ENCODE peak calls at places on chromosomes 2 and 18, in five cellular contexts. J, P, A, T and E are unnamed samples.

GRCh38 chr18:11081009-11081532 is 68.3 kb downstream of the PIEZO2 start:
- DNase-seq in T (no peak), J (no peak), A (no peak), P (no peak), E (no peak)

GRCh38 chr2:113711857-113712256 is 44.6 kb downstream of the SLC35F5 start:
- DNase-seq in A (no peak), T (no peak), P (no peak), J (no peak), E (no peak)

GRCh38 chr2:105321875-105322646 is 7.5 kb downstream of the TGFBRAP1 start:
- DNase-seq in P (no peak), A (peak), J (no peak), T (peak), E (no peak)

GRCh38 chr2:106076941-106077340 is 117.2 kb downstream of the UXS1 start:
- DNase-seq in P (no peak), J (no peak), T (no peak), A (no peak), E (no peak)

GRCh38 chr2:108621087-108621559 is 86.9 kb downstream of the LIMS1 start:
- DNase-seq in A (no peak), J (peak), T (peak), P (peak), E (no peak)

GRCh38 chr2:29063646-29064372 is 10.5 kb downstream of the PCARE start:
- DNase-seq in J (no peak), A (peak), P (no peak), T (peak), E (peak)

GRCh38 chr2:21422050-21422449 is 298.3 kb downstream of the TDRD15 start:
- DNase-seq in A (no peak), T (peak), P (no peak), J (peak), E (no peak)

GRCh38 chr18:76380791-76381405 is 114.1 kb downstream of the ZNF516 start:
- DNase-seq in J (peak), A (peak), P (no peak), T (peak), E (no peak)

GRCh38 chr2:226665306-226665831 is 134.3 kb downstream of the IRS1 start:
- DNase-seq in J (no peak), A (no peak), T (no peak), P (no peak), E (no peak)

GRCh38 chr2:120589782-120590608 is 145.7 kb upstream of the GLI2 start:
- DNase-seq in A (peak), T (peak), J (no peak), P (no peak), E (peak)

GRCh38 chr18:5556317-5556974 is 12.6 kb upstream of the EPB41L3 start:
- DNase-seq in P (no peak), J (no peak), T (no peak), A (no peak), E (peak)

GRCh38 chr2:219453691-219454131 is 19.1 kb downstream of the SPEG start:
- DNase-seq in P (no peak), A (peak), J (peak), T (peak), E (peak)

GRCh38 chr18:49880656-49881055 is 67.3 kb upstream of the ACAA2 start:
- DNase-seq in P (no peak), T (no peak), A (no peak), J (no peak), E (no peak)

GRCh38 chr2:219769044-219770030 is 141.9 kb downstream of the SLC4A3 start:
- DNase-seq in J (no peak), T (peak), P (no peak), A (peak), E (no peak)

GRCh38 chr2:101160454-101160853 is 9.3 kb upstream of the TBC1D8 start:
- DNase-seq in J (no peak), A (peak), T (peak), P (no peak), E (no peak)

GRCh38 chr2:137775529-137775928 is 188.7 kb upstream of the HNMT start:
- DNase-seq in J (no peak), A (no peak), P (no peak), T (no peak), E (no peak)

GRCh38 chr2:162113771-162114168 is 38.3 kb downstream of the GCG start:
- DNase-seq in T (peak), P (no peak), J (peak), A (peak), E (no peak)

GRCh38 chr2:182581196-182581935 is 134.7 kb upstream of the DNAJC10 start:
- DNase-seq in A (no peak), J (no peak), P (no peak), T (no peak), E (peak)

GRCh38 chr2:19576411-19576810 is 218.0 kb upstream of the OSR1 start:
- DNase-seq in T (peak), A (no peak), P (no peak), J (no peak), E (no peak)

GRCh38 chr2:70725505-70725904 is 42.5 kb downstream of the ADD2 start:
- DNase-seq in P (no peak), A (no peak), T (no peak), J (no peak), E (no peak)

GRCh38 chr2:99325384-99325783 is 10.7 kb downstream of the TXNDC9 start:
- DNase-seq in J (no peak), T (no peak), P (no peak), A (no peak), E (no peak)

GRCh38 chr2:207896525-207897295 is 127.0 kb upstream of the FZD5 start:
- DNase-seq in A (no peak), P (no peak), J (peak), T (peak), E (no peak)

GRCh38 chr2:224449212-224450147 is 47.6 kb upstream of the FAM124B start:
- DNase-seq in J (peak), A (no peak), T (peak), P (no peak), E (no peak)

GRCh38 chr18:42548493-42548892 is 567.0 kb downstream of the RIT2 start:
- DNase-seq in T (no peak), P (no peak), A (no peak), J (no peak), E (no peak)

GRCh38 chr2:203840816-203841215 is 26.8 kb upstream of the CTLA4 start:
- DNase-seq in T (no peak), P (no peak), A (no peak), J (no peak), E (no peak)

GRCh38 chr2:9782197-9782719 is 61.0 kb upstream of the TAF1B start:
- DNase-seq in P (peak), J (no peak), T (peak), A (no peak), E (no peak)

GRCh38 chr2:150663143-150663542 is 175.7 kb upstream of the RND3 start:
- DNase-seq in P (no peak), T (peak), J (no peak), A (peak), E (peak)